ENCODE peak calls at places on chromosome 13, in five cellular contexts. V is breast epithelium, I is body of pancreas, S is A673, E is fibroblast of pulmonary artery. G is an unnamed sample.
A peak's percentile ranks its signal among the peaks of the same experiment; 100 is the strongest.

GRCh38 chr13:53784331-53784730 is 755.7 kb downstream of the OLFM4 start:
- DNase-seq in E (no peak), S (no peak), I (no peak), V (no peak), G (no peak)

GRCh38 chr13:33934936-33935510 is 117.1 kb downstream of the RFC3 start:
- DNase-seq in S (no peak), E (no peak), V (no peak), I (no peak), G (no peak)

GRCh38 chr13:98570929-98571372 is 6.0 kb downstream of the STK24 start:
- DNase-seq in V (no peak), S (no peak), E (no peak), I (no peak), G (peak; percentile 40)

GRCh38 chr13:39887424-39887823 is 232.0 kb downstream of the COG6 start:
- DNase-seq in V (no peak), E (no peak), I (no peak), S (no peak), G (no peak)

GRCh38 chr13:53200498-53201453 is 172.2 kb downstream of the OLFM4 start:
- DNase-seq in V (no peak), I (peak; percentile 68), E (peak; percentile 15), S (peak; percentile 61), G (no peak)

GRCh38 chr13:30138511-30138910 is 168.8 kb downstream of the KATNAL1 start:
- DNase-seq in E (no peak), V (no peak), I (no peak), S (no peak), G (no peak)

GRCh38 chr13:27384285-27384684 is 40.1 kb upstream of the GTF3A start:
- DNase-seq in S (no peak), V (no peak), I (no peak), E (no peak), G (no peak)

GRCh38 chr13:31056650-31057275 is 104.9 kb downstream of the HSPH1 start:
- DNase-seq in I (no peak), V (no peak), S (no peak), E (peak; percentile 45), G (no peak)

GRCh38 chr13:110289661-110290060 is 17.3 kb downstream of the COL4A1 start:
- DNase-seq in S (no peak), I (no peak), E (no peak), V (no peak), G (no peak)
- TF ChIP-seq CTCF in S (no peak), I (no peak), E (no peak), V (no peak), G (peak; percentile 32)

GRCh38 chr13:106098778-106099177 is 436.7 kb downstream of the EFNB2 start:
- DNase-seq in I (no peak), E (no peak), V (no peak), S (peak; percentile 5), G (no peak)

GRCh38 chr13:106099765-106100164 is 435.7 kb downstream of the EFNB2 start:
- DNase-seq in E (no peak), V (no peak), S (no peak), I (no peak), G (no peak)

GRCh38 chr13:106096661-106097092 is 438.8 kb downstream of the EFNB2 start:
- DNase-seq in E (no peak), S (no peak), I (no peak), V (no peak), G (no peak)

GRCh38 chr13:106095406-106095805 is 440.1 kb downstream of the EFNB2 start:
- DNase-seq in E (no peak), I (no peak), S (no peak), V (no peak), G (no peak)

GRCh38 chr13:106095919-106096318 is 439.5 kb downstream of the EFNB2 start:
- DNase-seq in V (no peak), I (no peak), E (no peak), S (no peak), G (no peak)
- H3K4me3 ChIP-seq in V (no peak overlapping the region), I (no peak overlapping the region), E (no peak overlapping the region), S (no peak overlapping the region), G (no peak overlapping the region)

GRCh38 chr13:37679043-37679442 is 80.5 kb upstream of the POSTN start:
- DNase-seq in E (no peak), V (no peak), I (no peak), S (peak; percentile 27), G (no peak)
- TF ChIP-seq CTCF in E (peak; percentile 34), V (no peak), I (no peak), S (peak; percentile 52), G (peak; percentile 54)

DNA sequence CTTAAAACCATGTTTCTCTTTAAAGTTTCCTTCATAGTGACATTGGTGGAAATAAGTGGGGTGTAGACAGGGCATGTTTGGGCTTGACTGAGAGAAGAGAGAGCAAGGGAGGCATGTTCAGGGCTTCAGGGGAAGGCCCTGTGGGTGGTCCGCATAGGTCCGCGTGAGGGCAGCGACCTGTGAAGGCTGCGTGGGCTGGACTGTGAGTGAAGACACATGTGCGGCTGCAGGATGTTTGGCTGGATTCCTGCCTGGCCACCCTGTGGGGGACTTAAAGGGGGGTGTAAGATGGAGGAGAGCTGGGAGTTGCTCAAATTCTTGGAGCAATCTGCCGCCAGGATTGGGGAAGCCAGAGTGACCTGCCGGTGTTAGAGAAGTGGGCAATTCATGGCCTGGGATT is 23.8 kb upstream of the KLF12 start:
- DNase-seq in V (no peak), E (peak; percentile 22), I (no peak), S (no peak), G (no peak)
- H3K4me3 ChIP-seq in V (no peak overlapping the region), E (no peak overlapping the region), I (no peak overlapping the region), S (no peak overlapping the region), G (no peak overlapping the region)